ENCODE peak calls at places on chromosomes 3 and 15, in ten cellular contexts. Q is HepG2; K is fibroblast of lung; P is A549; W is CD8-positive, alpha-beta T cell; E is suprapubic skin; C is endothelial cell of umbilical vein; H is heart right ventricle; F is CD4-positive, alpha-beta memory T cell; R is psoas muscle. L is an unnamed sample. For H3K4me1, the result is how much of the 10 kb centered on the place peaks cover.

GRCh38 chr3:133393691-133394474 is 6.0 kb upstream of the BFSP2 start:
- DNase-seq in Q (no peak), K (peak), P (no peak), W (no peak), E (no peak), C (no peak), H (no peak), F (no peak), R (peak), L (peak)

GRCh38 chr15:31106495-31107300 is 5.2 kb upstream of the TRPM1 start:
- DNase-seq in Q (no peak), K (no peak), P (no peak), W (no peak), E (no peak), C (no peak), H (no peak), F (no peak), R (no peak), L (no peak)

GRCh38 chr3:118089563-118089962 is 945.1 kb downstream of the IGSF11 start:
- DNase-seq in Q (no peak), K (peak), P (no peak), W (no peak), E (no peak), C (no peak), H (no peak), F (no peak), R (no peak), L (no peak)

GRCh38 chr15:70327328-70328136 is 229.8 kb upstream of the TLE3 start:
- DNase-seq in Q (no peak), K (peak), P (no peak), W (no peak), E (no peak), C (peak), H (no peak), F (no peak), R (no peak), L (peak)

GRCh38 chr3:172038823-172039222 is 555 bp upstream of the FNDC3B start:
- DNase-seq in Q (no peak), K (peak), P (no peak), W (no peak), E (peak), C (no peak), H (no peak), F (no peak), R (no peak), L (no peak)

GRCh38 chr3:58352624-58353023 is 19.9 kb downstream of the PXK start:
- DNase-seq in Q (no peak), K (no peak), P (no peak), W (no peak), E (no peak), C (no peak), H (no peak), F (no peak), R (no peak), L (no peak)

GRCh38 chr3:64000446-64001055 is 22.7 kb downstream of the PSMD6 start:
- DNase-seq in Q (no peak), K (no peak), P (no peak), W (no peak), E (no peak), C (no peak), H (no peak), F (no peak), R (no peak), L (no peak)

GRCh38 chr3:160784853-160785252 is 28.8 kb downstream of the PPM1L start:
- DNase-seq in Q (no peak), K (no peak), P (no peak), W (no peak), E (no peak), C (no peak), H (no peak), F (no peak), R (no peak), L (no peak)

GRCh38 chr3:58173670-58174472 is 36.9 kb downstream of the DNASE1L3 start:
- DNase-seq in Q (peak), K (no peak), P (no peak), W (no peak), E (no peak), C (peak), H (peak), F (no peak), R (no peak), L (peak)

GRCh38 chr3:87126321-87126720 is 100.8 kb upstream of the CHMP2B start:
- DNase-seq in Q (no peak), K (no peak), P (no peak), W (no peak), E (no peak), C (no peak), H (no peak), F (no peak), R (no peak), L (no peak)

GRCh38 chr3:72345237-72345878 is 502.9 kb downstream of the SHQ1 start:
- DNase-seq in Q (no peak), K (peak), P (no peak), W (no peak), E (no peak), C (no peak), H (no peak), F (no peak), R (no peak), L (peak)

GRCh38 chr3:16618721-16619120 is 13.5 kb upstream of the DAZL start:
- DNase-seq in Q (no peak), K (peak), P (no peak), W (no peak), E (no peak), C (no peak), H (no peak), F (no peak), R (no peak), L (no peak)

GRCh38 chr3:52149021-52149420 is 5.2 kb downstream of the POC1A start:
- DNase-seq in Q (no peak), K (no peak), P (no peak), W (no peak), E (no peak), C (no peak), H (no peak), F (no peak), R (no peak), L (no peak)

GRCh38 chr3:123346726-123347125 is 102.2 kb downstream of the ADCY5 start:
- DNase-seq in Q (no peak), K (no peak), P (no peak), W (no peak), E (peak), C (no peak), H (peak), F (no peak), R (no peak), L (peak)

GRCh38 chr3:72041531-72041930 is 256.6 kb upstream of the PROK2 start:
- DNase-seq in Q (no peak), K (no peak), P (no peak), W (no peak), E (no peak), C (no peak), H (no peak), F (no peak), R (no peak), L (no peak)

GRCh38 chr15:87570186-87570585 is 686.4 kb downstream of the NTRK3 start:
- DNase-seq in Q (no peak), K (peak), P (no peak), W (no peak), E (no peak), C (no peak), H (no peak), F (no peak), R (no peak), L (no peak)

GRCh38 chr3:42024578-42025387 is 62.9 kb upstream of the ULK4 start:
- DNase-seq in Q (no peak), K (no peak), P (no peak), W (no peak), E (no peak), C (peak), H (no peak), F (no peak), R (no peak), L (no peak)

GRCh38 chr3:62926494-62926893 is 51.3 kb upstream of the CADPS start:
- DNase-seq in Q (no peak), K (no peak), P (no peak), W (no peak), E (no peak), C (no peak), H (no peak), F (no peak), R (no peak), L (no peak)

GRCh38 chr3:29370451-29371420 is 89.9 kb downstream of the RBMS3 start:
- DNase-seq in Q (no peak), K (peak), P (no peak), W (no peak), E (no peak), C (no peak), H (no peak), F (no peak), R (no peak), L (no peak)

GRCh38 chr3:16102905-16103364 is 71.5 kb upstream of the GALNT15 start:
- DNase-seq in Q (peak), K (peak), P (no peak), W (no peak), E (no peak), C (no peak), H (no peak), F (no peak), R (no peak), L (peak)

GRCh38 chr3:13040381-13041074 is 32.7 kb downstream of the IQSEC1 start:
- DNase-seq in Q (no peak), K (no peak), P (no peak), W (peak), E (no peak), C (no peak), H (no peak), F (peak), R (no peak), L (no peak)

GRCh38 chr15:92937880-92938279 is 37.8 kb downstream of the CHD2 start:
- DNase-seq in Q (no peak), K (no peak), P (no peak), W (no peak), E (no peak), C (no peak), H (no peak), F (no peak), R (no peak), L (no peak)

GRCh38 chr15:75666823-75667501 is 19.2 kb downstream of the SNX33 start:
- DNase-seq in Q (peak), K (peak), P (peak), W (no peak), E (peak), C (peak), H (peak), F (no peak), R (peak), L (no peak)

GRCh38 chr15:25773248-25773647 is 89.9 kb downstream of the ATP10A start:
- DNase-seq in Q (peak), K (no peak), P (no peak), W (no peak), E (peak), C (no peak), H (no peak), F (no peak), R (no peak), L (no peak)

GRCh38 chr15:44535509-44536297 is 1.2 kb upstream of the EIF3J start:
- DNase-seq in Q (peak), K (no peak), P (no peak), W (no peak), E (no peak), C (no peak), H (peak), F (peak), R (no peak), L (peak)

GRCh38 chr3:140955645-140956044 is 14.0 kb downstream of the SLC25A36 start:
- DNase-seq in Q (no peak), K (no peak), P (no peak), W (no peak), E (no peak), C (no peak), H (no peak), F (no peak), R (no peak), L (no peak)

GRCh38 chr3:32406481-32407408 is 15.1 kb downstream of the CMTM7 start:
- DNase-seq in Q (no peak), K (no peak), P (no peak), W (no peak), E (no peak), C (no peak), H (no peak), F (no peak), R (no peak), L (no peak)

GRCh38 chr3:134359121-134360010 is 14.9 kb downstream of the AMOTL2 start:
- DNase-seq in Q (no peak), K (no peak), P (no peak), W (no peak), E (peak), C (no peak), H (no peak), F (no peak), R (no peak), L (no peak)

GRCh38 chr15:63341898-63342297 is 39.7 kb downstream of the CA12 start:
- DNase-seq in Q (no peak), K (no peak), P (no peak), W (no peak), E (no peak), C (no peak), H (no peak), F (no peak), R (no peak), L (no peak)

GRCh38 chr3:45088543-45088942 is 57.6 kb downstream of the CDCP1 start:
- DNase-seq in Q (no peak), K (no peak), P (no peak), W (no peak), E (no peak), C (no peak), H (no peak), F (no peak), R (no peak), L (no peak)

GRCh38 chr3:109387241-109387640 is 49.9 kb upstream of the DPPA4 start:
- DNase-seq in Q (no peak), K (no peak), P (no peak), W (no peak), E (no peak), C (no peak), H (no peak), F (no peak), R (no peak), L (no peak)

GRCh38 chr3:158091526-158091925 is 14.7 kb downstream of the SHOX2 start:
- DNase-seq in Q (peak), K (no peak), P (peak), W (no peak), E (no peak), C (peak), H (no peak), F (no peak), R (no peak), L (peak)

GRCh38 chr3:177286034-177286433 is 88.8 kb upstream of the TBL1XR1 start:
- DNase-seq in Q (peak), K (no peak), P (peak), W (no peak), E (no peak), C (no peak), H (no peak), F (no peak), R (no peak), L (no peak)

GRCh38 chr3:52088445-52089367 is 32.3 kb upstream of the DUSP7 start:
- DNase-seq in Q (peak), K (peak), P (no peak), W (no peak), E (no peak), C (peak), H (no peak), F (no peak), R (no peak), L (peak)

GRCh38 chr3:16300881-16301359 is 35.9 kb downstream of the OXNAD1 start:
- DNase-seq in Q (no peak), K (no peak), P (no peak), W (no peak), E (no peak), C (no peak), H (no peak), F (peak), R (no peak), L (no peak)

GRCh38 chr3:18241837-18242236 is 183.3 kb downstream of the SATB1 start:
- DNase-seq in Q (no peak), K (no peak), P (no peak), W (no peak), E (no peak), C (no peak), H (no peak), F (no peak), R (no peak), L (no peak)

GRCh38 chr3:23806322-23807160 is 786 bp downstream of the UBE2E1 start:
- DNase-seq in Q (no peak), K (peak), P (peak), W (no peak), E (peak), C (peak), H (peak), F (no peak), R (peak), L (no peak)

GRCh38 chr3:99875925-99876781 is 58.5 kb downstream of the CMSS1 start:
- DNase-seq in Q (peak), K (peak), P (peak), W (peak), E (peak), C (peak), H (peak), F (peak), R (peak), L (peak)

GRCh38 chr3:99878005-99878404 is 60.3 kb downstream of the CMSS1 start:
- DNase-seq in Q (peak), K (peak), P (no peak), W (no peak), E (no peak), C (peak), H (no peak), F (no peak), R (no peak), L (no peak)

GRCh38 chr3:99872633-99873254 is 55.1 kb downstream of the CMSS1 start:
- DNase-seq in Q (no peak), K (peak), P (no peak), W (no peak), E (no peak), C (peak), H (no peak), F (no peak), R (no peak), L (no peak)

GRCh38 chr3:99877180-99877579 is 59.5 kb downstream of the CMSS1 start:
- DNase-seq in Q (no peak), K (no peak), P (no peak), W (no peak), E (no peak), C (no peak), H (no peak), F (no peak), R (no peak), L (no peak)

DNA sequence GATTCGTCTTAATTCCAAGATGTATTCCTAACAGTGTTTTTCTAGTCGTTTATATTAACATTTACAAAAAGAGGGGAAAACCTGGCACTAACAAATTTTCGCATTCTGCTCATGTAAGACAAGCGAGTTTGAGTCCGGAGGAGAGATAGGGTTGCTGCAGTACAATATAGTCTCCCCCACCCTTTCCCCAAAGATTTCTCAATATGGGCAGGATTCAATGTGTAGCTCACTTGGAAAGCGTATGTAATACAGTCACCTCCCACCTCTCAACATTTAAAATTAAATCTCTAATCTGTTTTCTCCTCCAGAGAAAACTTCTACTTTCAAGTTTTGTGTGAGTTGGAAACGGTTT is 57.9 kb downstream of the CMSS1 start:
- DNase-seq in Q (peak), K (peak), P (no peak), W (no peak), E (no peak), C (peak), H (no peak), F (no peak), R (no peak), L (peak)
- H3K27ac ChIP-seq in Q (peak), K (peak), P (peak), W (peak), E (peak), C (peak), H (peak), F (peak), R (peak), L (no peak)

GRCh38 chr3:26191556-26191955 is 401.7 kb downstream of the OXSM start:
- DNase-seq in Q (no peak), K (no peak), P (no peak), W (no peak), E (no peak), C (no peak), H (no peak), F (no peak), R (no peak), L (no peak)
- H3K4me1 ChIP-seq in Q (under half), K (under half), P (under half), W (under half), E (under half), C (under half), H (under half), F (under half), R (under half), L (under half)

DNA sequence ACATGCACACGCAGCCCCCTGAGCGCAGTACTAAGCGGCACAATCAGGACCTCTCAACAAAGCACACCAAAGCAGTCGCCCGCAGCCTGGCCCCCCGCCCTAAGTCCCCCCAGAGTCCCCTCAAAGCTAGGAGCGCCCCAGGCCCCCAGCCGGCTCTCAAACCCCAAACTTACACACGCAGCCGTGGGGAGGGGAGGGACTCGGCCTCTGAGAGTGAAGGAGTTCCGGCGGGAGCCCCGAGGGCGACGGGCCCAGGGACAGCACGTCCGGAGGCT is 5.5 kb downstream of the GATA2 start:
- DNase-seq in Q (no peak), K (no peak), P (no peak), W (no peak), E (no peak), C (no peak), H (no peak), F (no peak), R (no peak), L (no peak)
- H3K4me3 ChIP-seq in Q (peak), K (peak), P (peak), W (peak), E (peak), C (peak), H (peak), F (peak), R (peak), L (peak)

GRCh38 chr3:194579091-194579606 is 54.1 kb downstream of the TMEM44 start:
- DNase-seq in Q (no peak), K (peak), P (no peak), W (no peak), E (no peak), C (peak), H (peak), F (no peak), R (no peak), L (peak)
- H3K27ac ChIP-seq in Q (no peak), K (peak), P (peak), W (no peak), E (no peak), C (peak), H (peak), F (no peak), R (no peak), L (peak)

DNA sequence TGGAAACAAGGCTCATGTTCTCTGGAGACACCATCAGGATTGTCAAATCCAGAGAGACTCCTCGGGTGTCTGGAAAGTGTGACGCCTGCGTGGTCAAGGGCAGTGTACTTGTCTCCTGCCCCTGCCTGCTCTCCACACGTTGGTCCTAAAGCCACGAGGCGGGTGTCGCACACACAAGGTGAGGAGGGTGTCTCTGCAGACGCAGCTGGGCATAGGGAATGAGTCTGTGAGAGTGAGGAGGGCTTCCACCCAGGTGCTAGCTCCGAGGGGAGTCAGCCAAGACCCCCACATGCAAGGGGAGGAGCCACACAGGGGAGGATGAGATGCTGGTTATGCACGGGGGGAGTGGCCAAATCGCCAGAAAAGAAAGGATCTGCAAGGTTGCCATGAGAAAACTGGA is 27.9 kb upstream of the OCA2 start:
- DNase-seq in Q (no peak), K (no peak), P (no peak), W (no peak), E (no peak), C (no peak), H (no peak), F (no peak), R (no peak), L (no peak)
- H3K4me1 ChIP-seq in Q (under half), K (under half), P (under half), W (under half), E (under half), C (under half), H (under half), F (under half), R (under half), L (under half)